ENCODE peak calls at places on chromosomes 6 and 20, in six cellular contexts. One of them, this sample, is unnamed.

GRCh38 chr6:56087421-56087820 is 160.0 kb downstream of the COL21A1 start:
- DNase-seq in SK-N-SH: no peak
- DNase-seq in PC-3: no peak
- DNase-seq in MM.1S: no peak
- DNase-seq in HCT116: no peak
- DNase-seq in neural progenitor cell: no peak
- DNase-seq in this sample: no peak

GRCh38 chr6:145252737-145253136 is 482.6 kb downstream of the EPM2A start:
- DNase-seq in SK-N-SH: no peak
- DNase-seq in PC-3: no peak
- DNase-seq in MM.1S: no peak
- DNase-seq in HCT116: no peak
- DNase-seq in neural progenitor cell: no peak
- DNase-seq in this sample: no peak

GRCh38 chr6:105174512-105174911 is 5.3 kb downstream of the POPDC3 start:
- DNase-seq in SK-N-SH: no peak
- DNase-seq in PC-3: peak; percentile 89
- DNase-seq in MM.1S: no peak
- DNase-seq in HCT116: no peak
- DNase-seq in neural progenitor cell: no peak
- DNase-seq in this sample: no peak

GRCh38 chr6:5214570-5215052 is 46.1 kb downstream of the LYRM4 start:
- DNase-seq in SK-N-SH: peak; percentile 54
- DNase-seq in PC-3: peak; percentile 58
- DNase-seq in MM.1S: no peak
- DNase-seq in HCT116: peak; percentile 4
- DNase-seq in neural progenitor cell: peak; percentile 70
- DNase-seq in this sample: peak; percentile 51

GRCh38 chr20:60921021-60921622 is 330.9 kb upstream of the CDH4 start:
- DNase-seq in SK-N-SH: no peak
- DNase-seq in PC-3: no peak
- DNase-seq in MM.1S: peak; percentile 58
- DNase-seq in HCT116: no peak
- DNase-seq in neural progenitor cell: peak; percentile 80
- DNase-seq in this sample: peak; percentile 66

GRCh38 chr6:43833223-43833995 is 63.4 kb downstream of the VEGFA start:
- DNase-seq in SK-N-SH: peak; percentile 61
- DNase-seq in PC-3: peak; percentile 17
- DNase-seq in MM.1S: no peak
- DNase-seq in HCT116: no peak
- DNase-seq in neural progenitor cell: no peak
- DNase-seq in this sample: peak; percentile 76

GRCh38 chr6:84002226-84002625 is 31.3 kb upstream of the MRAP2 start:
- DNase-seq in SK-N-SH: no peak
- DNase-seq in PC-3: no peak
- DNase-seq in MM.1S: no peak
- DNase-seq in HCT116: no peak
- DNase-seq in neural progenitor cell: no peak
- DNase-seq in this sample: no peak

GRCh38 chr6:7991992-7992815 is 72.0 kb downstream of the BLOC1S5 start:
- DNase-seq in SK-N-SH: peak; percentile 53
- DNase-seq in PC-3: peak; percentile 60
- DNase-seq in MM.1S: peak; percentile 78
- DNase-seq in HCT116: peak; percentile 24
- DNase-seq in neural progenitor cell: peak; percentile 33
- DNase-seq in this sample: peak; percentile 44

GRCh38 chr6:113288409-113288808 is 568.7 kb upstream of the MARCKS start:
- DNase-seq in SK-N-SH: no peak
- DNase-seq in PC-3: no peak
- DNase-seq in MM.1S: no peak
- DNase-seq in HCT116: no peak
- DNase-seq in neural progenitor cell: no peak
- DNase-seq in this sample: no peak

GRCh38 chr6:2799936-2800527 is 34.8 kb downstream of the WRNIP1 start:
- DNase-seq in SK-N-SH: no peak
- DNase-seq in PC-3: no peak
- DNase-seq in MM.1S: no peak
- DNase-seq in HCT116: no peak
- DNase-seq in neural progenitor cell: no peak
- DNase-seq in this sample: no peak

GRCh38 chr6:167906899-167907298 is 80.2 kb downstream of the AFDN start:
- DNase-seq in SK-N-SH: peak; percentile 62
- DNase-seq in PC-3: no peak
- DNase-seq in MM.1S: no peak
- DNase-seq in HCT116: no peak
- DNase-seq in neural progenitor cell: peak; percentile 37
- DNase-seq in this sample: peak; percentile 47
- TF ChIP-seq EZH2phosphoT487 in SK-N-SH: no peak
- TF ChIP-seq EZH2phosphoT487 in PC-3: no peak
- TF ChIP-seq EZH2phosphoT487 in MM.1S: no peak
- TF ChIP-seq EZH2phosphoT487 in HCT116: no peak
- TF ChIP-seq EZH2phosphoT487 in neural progenitor cell: no peak
- TF ChIP-seq EZH2phosphoT487 in this sample: no peak

GRCh38 chr20:57870597-57871236 is 160.9 kb upstream of the PMEPA1 start:
- DNase-seq in SK-N-SH: no peak
- DNase-seq in PC-3: no peak
- DNase-seq in MM.1S: no peak
- DNase-seq in HCT116: no peak
- DNase-seq in neural progenitor cell: no peak
- DNase-seq in this sample: no peak

GRCh38 chr20:57874141-57874540 is 164.3 kb upstream of the PMEPA1 start:
- DNase-seq in SK-N-SH: no peak
- DNase-seq in PC-3: no peak
- DNase-seq in MM.1S: no peak
- DNase-seq in HCT116: no peak
- DNase-seq in neural progenitor cell: no peak
- DNase-seq in this sample: no peak

GRCh38 chr20:57871237-57871632 is 161.4 kb upstream of the PMEPA1 start:
- DNase-seq in SK-N-SH: no peak
- DNase-seq in PC-3: no peak
- DNase-seq in MM.1S: no peak
- DNase-seq in HCT116: no peak
- DNase-seq in neural progenitor cell: no peak
- DNase-seq in this sample: no peak

GRCh38 chr20:57869951-57870315 is 160.1 kb upstream of the PMEPA1 start:
- DNase-seq in SK-N-SH: no peak
- DNase-seq in PC-3: no peak
- DNase-seq in MM.1S: no peak
- DNase-seq in HCT116: no peak
- DNase-seq in neural progenitor cell: no peak
- DNase-seq in this sample: no peak

GRCh38 chr20:57872816-57873409 is 163.1 kb upstream of the PMEPA1 start:
- DNase-seq in SK-N-SH: no peak
- DNase-seq in PC-3: no peak
- DNase-seq in MM.1S: no peak
- DNase-seq in HCT116: no peak
- DNase-seq in neural progenitor cell: no peak
- DNase-seq in this sample: no peak
- H3K27me3 ChIP-seq in SK-N-SH: peaks cover 9% of the 10 kb centered on the region
- H3K27me3 ChIP-seq in PC-3: no peaks in the 10 kb centered on the region
- H3K27me3 ChIP-seq in MM.1S: peaks cover 92% of the 10 kb centered on the region
- H3K27me3 ChIP-seq in HCT116: peaks cover 53% of the 10 kb centered on the region
- H3K27me3 ChIP-seq in neural progenitor cell: no peaks in the 10 kb centered on the region
- H3K27me3 ChIP-seq in this sample: peaks cover 8% of the 10 kb centered on the region

DNA sequence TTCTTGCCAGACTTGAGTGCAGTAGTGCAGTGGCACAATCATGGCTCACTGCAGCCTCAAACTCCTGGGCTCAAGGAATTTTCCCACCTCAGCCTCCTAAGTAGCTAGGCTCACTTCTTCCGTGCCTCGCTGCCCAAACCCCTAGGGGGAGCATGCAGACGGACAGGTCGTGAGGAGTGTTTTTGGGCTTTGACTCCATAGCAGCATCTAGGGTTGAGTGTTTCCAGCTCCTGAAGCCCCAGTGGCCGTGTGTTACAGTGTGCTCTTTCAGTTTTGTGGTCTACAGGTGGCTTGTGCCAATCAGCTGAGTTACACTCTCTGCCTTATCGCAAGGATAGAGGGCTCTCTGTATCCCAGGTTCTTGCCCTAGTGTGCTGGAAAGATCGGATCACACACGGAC is 33.4 kb downstream of the NCOA3 start:
- DNase-seq in SK-N-SH: no peak
- DNase-seq in PC-3: no peak
- DNase-seq in MM.1S: no peak
- DNase-seq in HCT116: no peak
- DNase-seq in neural progenitor cell: peak; percentile 50
- DNase-seq in this sample: no peak
- TF ChIP-seq CTCF in SK-N-SH: no peak
- TF ChIP-seq CTCF in PC-3: peak; percentile 52
- TF ChIP-seq CTCF in MM.1S: no peak
- TF ChIP-seq CTCF in HCT116: peak; percentile 11
- TF ChIP-seq CTCF in neural progenitor cell: peak; percentile 51
- TF ChIP-seq CTCF in this sample: no peak

GRCh38 chr20:11387189-11387754 is 530.4 kb upstream of the BTBD3 start:
- DNase-seq in SK-N-SH: no peak
- DNase-seq in PC-3: peak; percentile 87
- DNase-seq in MM.1S: no peak
- DNase-seq in HCT116: peak; percentile 3
- DNase-seq in neural progenitor cell: no peak
- DNase-seq in this sample: no peak
- TF ChIP-seq EZH2phosphoT487 in SK-N-SH: no peak
- TF ChIP-seq EZH2phosphoT487 in PC-3: no peak
- TF ChIP-seq EZH2phosphoT487 in MM.1S: no peak
- TF ChIP-seq EZH2phosphoT487 in HCT116: no peak
- TF ChIP-seq EZH2phosphoT487 in neural progenitor cell: no peak
- TF ChIP-seq EZH2phosphoT487 in this sample: no peak

This sample was measured in hepatocyte.